ENCODE peak calls at places on chromosomes 6 and 20, in ten cellular contexts. One of them, this sample, is unnamed.

GRCh38 chr6:70241031-70241430 is 61.9 kb downstream of the COL9A1 start:
- DNase-seq in iris pigment epithelial cell: no peak
- DNase-seq in RCC 7860: no peak
- DNase-seq in kidney tubule cell: no peak
- DNase-seq in brain microvascular endothelial cell: no peak
- DNase-seq in CD4-positive, alpha-beta T cell: no peak
- DNase-seq in A549: no peak
- DNase-seq in NCI-H1092 treated with DMSO at 0.1 percent for 48 hours: no peak
- DNase-seq in GOT3: no peak
- DNase-seq in cardiac fibroblast: no peak
- DNase-seq in this sample: no peak

GRCh38 chr6:45462190-45463134 is 84.7 kb upstream of the SUPT3H start:
- DNase-seq in RCC 7860: no peak
- DNase-seq in brain microvascular endothelial cell: no peak
- DNase-seq in A549: no peak
- DNase-seq in iris pigment epithelial cell: no peak
- DNase-seq in NCI-H1092 treated with DMSO at 0.1 percent for 48 hours: no peak
- DNase-seq in GOT3: no peak
- DNase-seq in CD4-positive, alpha-beta T cell: no peak
- DNase-seq in kidney tubule cell: no peak
- DNase-seq in cardiac fibroblast: no peak
- DNase-seq in this sample: no peak

GRCh38 chr6:22146581-22147468 is 150.0 kb downstream of the PRL start:
- DNase-seq in iris pigment epithelial cell: no peak
- DNase-seq in RCC 7860: no peak
- DNase-seq in brain microvascular endothelial cell: no peak
- DNase-seq in CD4-positive, alpha-beta T cell: peak
- DNase-seq in GOT3: no peak
- DNase-seq in NCI-H1092 treated with DMSO at 0.1 percent for 48 hours: no peak
- DNase-seq in cardiac fibroblast: peak
- DNase-seq in A549: no peak
- DNase-seq in kidney tubule cell: peak
- DNase-seq in this sample: no peak

GRCh38 chr6:2961491-2961890 is 9.9 kb downstream of the SERPINB6 start:
- DNase-seq in GOT3: no peak
- DNase-seq in A549: no peak
- DNase-seq in cardiac fibroblast: no peak
- DNase-seq in CD4-positive, alpha-beta T cell: no peak
- DNase-seq in kidney tubule cell: no peak
- DNase-seq in brain microvascular endothelial cell: no peak
- DNase-seq in iris pigment epithelial cell: no peak
- DNase-seq in NCI-H1092 treated with DMSO at 0.1 percent for 48 hours: no peak
- DNase-seq in RCC 7860: no peak
- DNase-seq in this sample: no peak

GRCh38 chr20:37359836-37360235 is 13.9 kb downstream of the SRC start:
- DNase-seq in kidney tubule cell: no peak
- DNase-seq in NCI-H1092 treated with DMSO at 0.1 percent for 48 hours: no peak
- DNase-seq in CD4-positive, alpha-beta T cell: no peak
- DNase-seq in cardiac fibroblast: no peak
- DNase-seq in A549: no peak
- DNase-seq in GOT3: no peak
- DNase-seq in iris pigment epithelial cell: no peak
- DNase-seq in brain microvascular endothelial cell: no peak
- DNase-seq in RCC 7860: no peak
- DNase-seq in this sample: no peak

GRCh38 chr20:13786143-13786828 is 1.5 kb downstream of the NDUFAF5 start:
- DNase-seq in GOT3: no peak
- DNase-seq in A549: no peak
- DNase-seq in CD4-positive, alpha-beta T cell: no peak
- DNase-seq in cardiac fibroblast: no peak
- DNase-seq in brain microvascular endothelial cell: no peak
- DNase-seq in NCI-H1092 treated with DMSO at 0.1 percent for 48 hours: no peak
- DNase-seq in kidney tubule cell: no peak
- DNase-seq in iris pigment epithelial cell: no peak
- DNase-seq in RCC 7860: no peak
- DNase-seq in this sample: no peak

GRCh38 chr20:24779886-24780285 is 169.2 kb upstream of the CST7 start:
- DNase-seq in brain microvascular endothelial cell: no peak
- DNase-seq in A549: no peak
- DNase-seq in iris pigment epithelial cell: no peak
- DNase-seq in CD4-positive, alpha-beta T cell: no peak
- DNase-seq in cardiac fibroblast: no peak
- DNase-seq in RCC 7860: no peak
- DNase-seq in GOT3: no peak
- DNase-seq in kidney tubule cell: no peak
- DNase-seq in NCI-H1092 treated with DMSO at 0.1 percent for 48 hours: no peak
- DNase-seq in this sample: no peak

GRCh38 chr6:11532097-11532496 is 5.5 kb upstream of the TMEM170B start:
- DNase-seq in NCI-H1092 treated with DMSO at 0.1 percent for 48 hours: no peak
- DNase-seq in iris pigment epithelial cell: no peak
- DNase-seq in RCC 7860: no peak
- DNase-seq in brain microvascular endothelial cell: no peak
- DNase-seq in cardiac fibroblast: peak
- DNase-seq in kidney tubule cell: no peak
- DNase-seq in CD4-positive, alpha-beta T cell: no peak
- DNase-seq in A549: no peak
- DNase-seq in GOT3: no peak
- DNase-seq in this sample: no peak

GRCh38 chr6:144725731-144726522 is 440.8 kb downstream of the UTRN start:
- DNase-seq in A549: no peak
- DNase-seq in brain microvascular endothelial cell: no peak
- DNase-seq in kidney tubule cell: peak
- DNase-seq in RCC 7860: no peak
- DNase-seq in GOT3: no peak
- DNase-seq in cardiac fibroblast: no peak
- DNase-seq in CD4-positive, alpha-beta T cell: no peak
- DNase-seq in iris pigment epithelial cell: peak
- DNase-seq in NCI-H1092 treated with DMSO at 0.1 percent for 48 hours: no peak
- DNase-seq in this sample: no peak

GRCh38 chr20:12575352-12576095 is 433.2 kb upstream of the SPTLC3 start:
- DNase-seq in brain microvascular endothelial cell: no peak
- DNase-seq in cardiac fibroblast: peak
- DNase-seq in kidney tubule cell: no peak
- DNase-seq in GOT3: no peak
- DNase-seq in iris pigment epithelial cell: no peak
- DNase-seq in CD4-positive, alpha-beta T cell: no peak
- DNase-seq in A549: no peak
- DNase-seq in RCC 7860: no peak
- DNase-seq in NCI-H1092 treated with DMSO at 0.1 percent for 48 hours: no peak
- DNase-seq in this sample: no peak

GRCh38 chr20:58905236-58905635 is 52.7 kb downstream of the GNAS start:
- DNase-seq in brain microvascular endothelial cell: no peak
- DNase-seq in kidney tubule cell: no peak
- DNase-seq in iris pigment epithelial cell: no peak
- DNase-seq in NCI-H1092 treated with DMSO at 0.1 percent for 48 hours: no peak
- DNase-seq in GOT3: no peak
- DNase-seq in RCC 7860: no peak
- DNase-seq in A549: no peak
- DNase-seq in cardiac fibroblast: no peak
- DNase-seq in CD4-positive, alpha-beta T cell: no peak
- DNase-seq in this sample: no peak

GRCh38 chr6:15665237-15665636 is 2.4 kb upstream of the DTNBP1 start:
- DNase-seq in brain microvascular endothelial cell: no peak
- DNase-seq in A549: no peak
- DNase-seq in RCC 7860: no peak
- DNase-seq in iris pigment epithelial cell: no peak
- DNase-seq in CD4-positive, alpha-beta T cell: no peak
- DNase-seq in cardiac fibroblast: no peak
- DNase-seq in GOT3: no peak
- DNase-seq in NCI-H1092 treated with DMSO at 0.1 percent for 48 hours: no peak
- DNase-seq in kidney tubule cell: no peak
- DNase-seq in this sample: no peak

GRCh38 chr20:24984963-24985640 is 7.4 kb downstream of the APMAP start:
- DNase-seq in GOT3: no peak
- DNase-seq in brain microvascular endothelial cell: no peak
- DNase-seq in RCC 7860: no peak
- DNase-seq in A549: no peak
- DNase-seq in kidney tubule cell: no peak
- DNase-seq in iris pigment epithelial cell: no peak
- DNase-seq in CD4-positive, alpha-beta T cell: no peak
- DNase-seq in cardiac fibroblast: no peak
- DNase-seq in NCI-H1092 treated with DMSO at 0.1 percent for 48 hours: no peak
- DNase-seq in this sample: no peak

GRCh38 chr6:36210157-36210556 is 13.6 kb downstream of the BRPF3 start:
- DNase-seq in NCI-H1092 treated with DMSO at 0.1 percent for 48 hours: no peak
- DNase-seq in kidney tubule cell: no peak
- DNase-seq in CD4-positive, alpha-beta T cell: no peak
- DNase-seq in cardiac fibroblast: no peak
- DNase-seq in iris pigment epithelial cell: no peak
- DNase-seq in GOT3: no peak
- DNase-seq in A549: no peak
- DNase-seq in RCC 7860: no peak
- DNase-seq in brain microvascular endothelial cell: no peak
- DNase-seq in this sample: no peak

GRCh38 chr20:4014031-4014474 is 1.3 kb downstream of the RNF24 start:
- DNase-seq in cardiac fibroblast: peak
- DNase-seq in iris pigment epithelial cell: peak
- DNase-seq in GOT3: no peak
- DNase-seq in RCC 7860: peak
- DNase-seq in A549: peak
- DNase-seq in CD4-positive, alpha-beta T cell: peak
- DNase-seq in kidney tubule cell: peak
- DNase-seq in NCI-H1092 treated with DMSO at 0.1 percent for 48 hours: peak
- DNase-seq in brain microvascular endothelial cell: peak
- DNase-seq in this sample: peak

GRCh38 chr20:63186528-63187316 is 29.2 kb downstream of the YTHDF1 start:
- DNase-seq in RCC 7860: no peak
- DNase-seq in iris pigment epithelial cell: peak
- DNase-seq in kidney tubule cell: peak
- DNase-seq in NCI-H1092 treated with DMSO at 0.1 percent for 48 hours: no peak
- DNase-seq in CD4-positive, alpha-beta T cell: no peak
- DNase-seq in GOT3: no peak
- DNase-seq in brain microvascular endothelial cell: no peak
- DNase-seq in cardiac fibroblast: no peak
- DNase-seq in A549: no peak
- DNase-seq in this sample: no peak

GRCh38 chr6:139147628-139148027 is 12.7 kb downstream of the HECA start:
- DNase-seq in brain microvascular endothelial cell: no peak
- DNase-seq in RCC 7860: no peak
- DNase-seq in A549: no peak
- DNase-seq in GOT3: no peak
- DNase-seq in kidney tubule cell: no peak
- DNase-seq in cardiac fibroblast: no peak
- DNase-seq in iris pigment epithelial cell: no peak
- DNase-seq in CD4-positive, alpha-beta T cell: no peak
- DNase-seq in NCI-H1092 treated with DMSO at 0.1 percent for 48 hours: no peak
- DNase-seq in this sample: no peak

GRCh38 chr6:40389176-40389767 is 197.9 kb downstream of the LRFN2 start:
- DNase-seq in CD4-positive, alpha-beta T cell: no peak
- DNase-seq in NCI-H1092 treated with DMSO at 0.1 percent for 48 hours: no peak
- DNase-seq in cardiac fibroblast: no peak
- DNase-seq in iris pigment epithelial cell: no peak
- DNase-seq in RCC 7860: no peak
- DNase-seq in GOT3: no peak
- DNase-seq in kidney tubule cell: no peak
- DNase-seq in brain microvascular endothelial cell: no peak
- DNase-seq in A549: no peak
- DNase-seq in this sample: no peak

GRCh38 chr6:56816393-56816792 is 138.5 kb upstream of the BEND6 start:
- DNase-seq in GOT3: no peak
- DNase-seq in NCI-H1092 treated with DMSO at 0.1 percent for 48 hours: no peak
- DNase-seq in iris pigment epithelial cell: no peak
- DNase-seq in CD4-positive, alpha-beta T cell: no peak
- DNase-seq in cardiac fibroblast: no peak
- DNase-seq in A549: no peak
- DNase-seq in RCC 7860: no peak
- DNase-seq in kidney tubule cell: no peak
- DNase-seq in brain microvascular endothelial cell: no peak
- DNase-seq in this sample: no peak